ENCODE peak calls at places on chromosome X, in nine cellular contexts. Y is esophagus squamous epithelium, D is breast epithelium, H is uterus, K is adrenal gland, Z is A549, W is transverse colon, B is heart left ventricle, V is tibial nerve. E is an unnamed sample.
A peak's percentile ranks its signal among the peaks of the same experiment; 100 is the strongest.

GRCh38 chrX:15956684-15957083 is 102.1 kb upstream of the AP1S2 start:
- DNase-seq in Y (no peak), D (no peak), H (no peak), K (no peak), Z (no peak), W (no peak), B (no peak), V (no peak), E (no peak)

GRCh38 chrX:19543951-19544359 is 28.6 kb upstream of the MAP3K15 start:
- DNase-seq in Y (no peak), D (no peak), H (no peak), K (no peak), Z (no peak), W (no peak), B (no peak), V (no peak), E (no peak)

GRCh38 chrX:79182616-79183015 is 38.1 kb downstream of the GPR174 start:
- DNase-seq in Y (no peak), D (no peak), H (no peak), K (no peak), Z (no peak), W (no peak), B (no peak), V (no peak), E (no peak)

GRCh38 chrX:25442501-25442900 is 426.7 kb upstream of the ARX start:
- DNase-seq in Y (no peak), D (no peak), H (no peak), K (no peak), Z (no peak), W (no peak), B (no peak), V (no peak), E (no peak)

GRCh38 chrX:11996810-11997209 is 141.5 kb upstream of the FRMPD4 start:
- DNase-seq in Y (no peak), D (no peak), H (no peak), K (no peak), Z (no peak), W (no peak), B (no peak), V (no peak), E (no peak)

GRCh38 chrX:105502336-105502735 is 281.8 kb upstream of the TEX13A start:
- DNase-seq in Y (no peak), D (no peak), H (no peak), K (no peak), Z (no peak), W (no peak), B (no peak), V (no peak), E (no peak)

GRCh38 chrX:10582945-10583344 is 37.4 kb downstream of the MID1 start:
- DNase-seq in Y (no peak), D (no peak), H (no peak), K (no peak), Z (peak; percentile 56), W (no peak), B (no peak), V (no peak), E (no peak)

GRCh38 chrX:103584606-103585005 is 709 bp upstream of the TCEAL4 start:
- DNase-seq in Y (no peak), D (no peak), H (peak; percentile 35), K (no peak), Z (peak; percentile 4), W (no peak), B (no peak), V (no peak), E (no peak)

GRCh38 chrX:11949291-11949690 is 189.0 kb upstream of the FRMPD4 start:
- DNase-seq in Y (no peak), D (no peak), H (no peak), K (no peak), Z (no peak), W (no peak), B (no peak), V (no peak), E (no peak)

GRCh38 chrX:68440940-68441339 is 7.6 kb upstream of the OPHN1 start:
- DNase-seq in Y (no peak), D (peak; percentile 57), H (peak; percentile 86), K (peak; percentile 62), Z (peak; percentile 25), W (peak; percentile 72), B (peak; percentile 75), V (peak; percentile 75), E (peak; percentile 71)

GRCh38 chrX:30659421-30659820 is 6.2 kb downstream of the GK start:
- DNase-seq in Y (no peak), D (no peak), H (no peak), K (no peak), Z (peak; percentile 27), W (no peak), B (no peak), V (no peak), E (no peak)

GRCh38 chrX:129934952-129935351 is 29.0 kb downstream of the UTP14A start:
- DNase-seq in Y (no peak), D (no peak), H (no peak), K (no peak), Z (no peak), W (no peak), B (no peak), V (no peak), E (no peak)

GRCh38 chrX:106748377-106748776 is 21.9 kb downstream of the RNF128 start:
- DNase-seq in Y (no peak), D (no peak), H (no peak), K (no peak), Z (no peak), W (no peak), B (no peak), V (no peak), E (no peak)

DNA sequence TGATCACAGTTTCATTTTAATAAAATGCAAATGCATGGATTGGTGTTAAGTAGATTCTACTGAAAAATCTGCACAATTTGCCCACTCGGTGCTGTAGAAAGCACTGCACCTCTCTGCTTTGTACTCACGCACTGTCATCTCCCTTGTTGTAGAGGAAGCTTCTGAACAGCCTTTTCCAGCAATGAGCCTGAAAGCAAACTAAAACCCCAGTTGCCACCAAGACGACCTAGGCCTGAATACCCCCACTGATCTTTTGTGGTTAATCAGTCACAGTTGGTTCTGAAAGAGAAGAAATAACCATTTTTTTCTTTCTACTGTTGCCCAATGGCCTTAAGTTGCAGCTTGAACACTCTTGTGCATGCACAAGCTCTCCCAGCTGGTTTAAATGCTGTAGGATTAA is 229.8 kb downstream of the NLGN4X start:
- DNase-seq in Y (no peak), D (no peak), H (no peak), K (no peak), Z (no peak), W (no peak), B (no peak), V (no peak), E (no peak)
- H3K4me1 ChIP-seq in Y (no peaks in the 10 kb centered on the region), D (no peaks in the 10 kb centered on the region), H (no peaks in the 10 kb centered on the region), K (no peaks in the 10 kb centered on the region), Z (no peaks in the 10 kb centered on the region), W (no peaks in the 10 kb centered on the region), B (no peaks in the 10 kb centered on the region), V (no peaks in the 10 kb centered on the region), E (no peaks in the 10 kb centered on the region)

DNA sequence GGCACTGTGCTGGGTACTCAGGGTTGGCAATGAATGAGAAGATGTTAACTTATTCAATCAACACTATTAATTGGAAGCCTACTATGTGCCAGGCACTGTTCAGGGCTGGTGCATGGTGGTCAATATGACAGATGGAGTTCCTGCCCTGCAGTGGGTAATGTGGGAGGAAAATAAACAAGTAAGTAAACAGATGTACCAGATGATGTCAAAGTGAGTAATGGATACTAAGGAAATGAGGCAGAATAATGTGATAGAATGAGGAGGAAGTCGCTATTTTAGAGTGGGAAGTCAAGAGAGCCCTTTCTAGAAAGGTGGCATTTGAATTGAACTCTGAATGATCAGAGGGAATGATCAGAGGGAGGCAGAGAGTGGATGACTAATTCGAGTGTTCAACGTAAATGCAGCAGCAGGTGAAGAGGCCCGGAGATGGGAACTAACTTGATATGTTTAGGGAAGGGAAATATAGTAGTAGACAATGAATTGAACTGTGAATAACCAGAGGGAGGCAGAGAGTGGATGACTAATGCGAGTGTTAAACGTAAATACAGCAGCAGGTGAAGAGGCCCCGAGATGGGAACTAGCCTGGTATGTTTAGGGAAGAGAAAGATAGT is 48.3 kb downstream of the HMGB3 start:
- DNase-seq in Y (no peak), D (no peak), H (no peak), K (no peak), Z (no peak), W (no peak), B (no peak), V (no peak), E (no peak)
- TF ChIP-seq POLR2A in Y (no peak), D (no peak), H (no peak), K (no peak), Z (no peak), W (no peak), B (no peak), V (no peak), E (no peak)

GRCh38 chrX:143854006-143854405 is 29.9 kb upstream of the UBE2NL start:
- DNase-seq in Y (no peak), D (no peak), H (no peak), K (no peak), Z (no peak), W (no peak), B (no peak), V (no peak), E (no peak)
- H3K4me1 ChIP-seq in Y (no peaks in the 10 kb centered on the region), D (no peaks in the 10 kb centered on the region), H (no peaks in the 10 kb centered on the region), K (no peaks in the 10 kb centered on the region), Z (no peaks in the 10 kb centered on the region), W (no peaks in the 10 kb centered on the region), B (no peaks in the 10 kb centered on the region), V (no peaks in the 10 kb centered on the region), E (no peaks in the 10 kb centered on the region)

DNA sequence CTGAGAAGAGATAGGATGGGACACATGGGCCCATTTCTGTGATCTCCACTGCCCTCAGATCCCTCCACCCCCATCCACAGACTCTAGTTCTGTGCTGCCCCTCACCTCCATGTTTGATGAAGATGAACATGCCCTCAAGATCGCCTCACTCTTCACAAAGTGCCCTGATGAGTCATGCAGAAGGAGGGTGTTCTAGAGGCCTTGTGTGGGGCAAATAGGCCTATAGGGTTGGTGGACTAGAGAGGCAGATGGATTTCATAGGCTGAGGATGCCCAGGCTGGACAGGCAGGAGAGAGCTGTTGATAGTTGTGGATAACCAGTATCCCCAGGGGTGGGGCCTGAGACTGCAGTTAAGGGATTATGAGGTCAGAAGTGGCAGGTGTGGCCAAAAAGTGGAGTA is at the start of gene CXorf65:
- DNase-seq in Y (no peak), D (no peak), H (no peak), K (no peak), Z (no peak), W (no peak), B (no peak), V (no peak), E (no peak)
- TF ChIP-seq POLR2A in Y (no peak), D (no peak), H (no peak), K (no peak), Z (no peak), W (no peak), B (no peak), V (no peak), E (no peak)